ENCODE peak calls at places on chromosomes 11 and 22, in nine cellular contexts. F is ovary; M is hepatocyte; U is fibroblast of lung; S is thoracic aorta; I is spleen; H is naive thymus-derived CD4-positive, alpha-beta T cell; K is cardiac muscle cell; J is GM23248. L is an unnamed sample.
A peak's percentile ranks its signal among the peaks of the same experiment; 100 is the strongest.

GRCh38 chr11:68506908-68507307 is 46.4 kb downstream of the PPP6R3 start:
- DNase-seq in F (no peak), M (no peak), U (no peak), S (no peak), I (no peak), H (no peak), K (no peak), J (peak; percentile 18), L (no peak)

GRCh38 chr11:112366777-112367176 is 106.1 kb upstream of the PLET1 start:
- DNase-seq in F (no peak), M (no peak), U (no peak), S (no peak), I (no peak), H (no peak), K (no peak), J (peak; percentile 42), L (no peak)

GRCh38 chr11:73262851-73263495 is 9.2 kb upstream of the P2RY6 start:
- DNase-seq in F (no peak), M (no peak), U (peak; percentile 40), S (no peak), I (no peak), H (no peak), K (no peak), J (peak; percentile 77), L (no peak)

GRCh38 chr22:48369789-48370507 is 1457.7 kb downstream of the BRD1 start:
- DNase-seq in F (no peak), M (peak; percentile 81), U (no peak), S (no peak), I (peak; percentile 10), H (no peak), K (no peak), J (peak; percentile 2), L (no peak)

GRCh38 chr22:46490538-46490937 is 46.9 kb downstream of the CELSR1 start:
- DNase-seq in F (no peak), M (no peak), U (no peak), S (no peak), I (no peak), H (no peak), K (no peak), J (no peak), L (no peak)

GRCh38 chr11:11976476-11977187 is 31.8 kb downstream of the DKK3 start:
- DNase-seq in F (no peak), M (no peak), U (peak; percentile 44), S (no peak), I (no peak), H (no peak), K (no peak), J (peak; percentile 31), L (no peak)

GRCh38 chr11:11467278-11467677 is 114.2 kb upstream of the CSNK2A3 start:
- DNase-seq in F (no peak), M (no peak), U (no peak), S (no peak), I (no peak), H (no peak), K (no peak), J (no peak), L (no peak)

GRCh38 chr11:17366491-17366890 is 14.9 kb downstream of the NCR3LG1 start:
- DNase-seq in F (no peak), M (no peak), U (no peak), S (no peak), I (no peak), H (no peak), K (no peak), J (no peak), L (no peak)

GRCh38 chr11:18720086-18720810 is 5.7 kb downstream of the IGSF22 start:
- DNase-seq in F (no peak), M (peak; percentile 64), U (peak; percentile 7), S (no peak), I (no peak), H (no peak), K (no peak), J (peak; percentile 75), L (no peak)

GRCh38 chr22:44583076-44583760 is 85.2 kb upstream of the RTL6 start:
- DNase-seq in F (no peak), M (no peak), U (peak; percentile 20), S (no peak), I (peak; percentile 24), H (no peak), K (no peak), J (peak; percentile 80), L (no peak)

GRCh38 chr11:44831605-44832394 is 105.0 kb downstream of the TSPAN18 start:
- DNase-seq in F (no peak), M (no peak), U (peak; percentile 23), S (no peak), I (no peak), H (no peak), K (no peak), J (peak; percentile 27), L (no peak)

GRCh38 chr11:61921446-61921845 is 4.1 kb upstream of the RAB3IL1 start:
- DNase-seq in F (peak; percentile 14), M (no peak), U (no peak), S (no peak), I (no peak), H (no peak), K (no peak), J (no peak), L (no peak)

GRCh38 chr11:40885257-40885947 is 574.0 kb downstream of the LRRC4C start:
- DNase-seq in F (no peak), M (no peak), U (peak; percentile 3), S (no peak), I (no peak), H (no peak), K (no peak), J (no peak), L (no peak)

GRCh38 chr22:34688825-34689224 is 377.1 kb upstream of the ISX start:
- DNase-seq in F (no peak), M (no peak), U (no peak), S (no peak), I (no peak), H (no peak), K (no peak), J (no peak), L (no peak)

GRCh38 chr11:65468874-65469333 is 29.9 kb upstream of the MALAT1 start:
- DNase-seq in F (peak; percentile 58), M (peak; percentile 91), U (peak; percentile 20), S (no peak), I (peak; percentile 91), H (peak; percentile 40), K (peak; percentile 63), J (peak; percentile 52), L (peak; percentile 40)

DNA sequence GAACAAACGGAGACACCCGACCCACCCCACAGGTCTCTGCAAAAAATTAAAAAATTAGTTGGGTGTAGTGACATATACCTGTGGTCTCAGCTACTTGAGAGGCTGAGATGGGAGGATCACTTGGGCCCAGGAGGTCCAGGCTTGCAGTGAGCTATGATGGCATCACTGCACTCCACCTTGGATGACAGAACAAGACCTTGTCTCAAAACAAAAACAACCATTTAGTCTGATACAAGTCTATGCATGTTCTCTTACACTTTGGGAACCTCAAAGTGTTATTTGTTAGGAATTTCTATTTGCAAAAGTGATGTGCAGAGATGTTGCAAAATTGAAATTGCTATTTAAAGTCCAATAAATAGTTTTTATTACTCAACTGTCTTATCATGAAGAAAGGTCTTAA is 14.3 kb downstream of the ATG13 start:
- DNase-seq in F (no peak), M (no peak), U (no peak), S (no peak), I (no peak), H (no peak), K (no peak), J (no peak), L (no peak)
- H3K36me3 ChIP-seq in F (no peaks in the 10 kb centered on the region), M (no peaks in the 10 kb centered on the region), U (no peaks in the 10 kb centered on the region), S (peaks cover 14% of the 10 kb centered on the region), I (no peaks in the 10 kb centered on the region), H (no peaks in the 10 kb centered on the region), K (no peaks in the 10 kb centered on the region), J (peaks cover 20% of the 10 kb centered on the region), L (peaks cover 29% of the 10 kb centered on the region)

DNA sequence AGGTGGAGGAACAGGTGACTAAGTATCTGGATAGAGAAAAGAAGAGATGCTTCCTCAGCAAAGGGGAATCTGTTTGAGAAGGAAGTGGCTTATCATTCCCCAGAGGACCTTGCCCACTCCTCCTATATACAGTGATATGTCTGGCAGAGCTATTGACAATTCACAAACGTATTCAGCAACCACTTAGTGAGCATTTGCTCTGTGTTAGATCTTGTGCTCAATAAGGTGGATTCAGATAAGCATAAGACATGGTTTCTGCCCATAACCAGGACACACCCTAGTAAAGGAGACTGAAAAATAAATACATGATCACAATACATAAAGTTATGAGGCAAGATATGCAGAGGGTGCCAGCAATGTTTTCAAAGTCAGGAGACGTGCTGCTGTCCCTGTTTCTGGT is 1.4 kb downstream of the TMEM9B start:
- DNase-seq in F (no peak), M (no peak), U (no peak), S (no peak), I (no peak), H (no peak), K (no peak), J (peak; percentile 17), L (no peak)
- H3K27ac ChIP-seq in F (no peak overlapping the region), M (peak overlapping the region; percentile 97), U (no peak overlapping the region), S (peak overlapping the region; percentile 21), I (no peak overlapping the region), H (peak overlapping the region; percentile 92), K (peak overlapping the region; percentile 88), J (no peak overlapping the region), L (no peak overlapping the region)

DNA sequence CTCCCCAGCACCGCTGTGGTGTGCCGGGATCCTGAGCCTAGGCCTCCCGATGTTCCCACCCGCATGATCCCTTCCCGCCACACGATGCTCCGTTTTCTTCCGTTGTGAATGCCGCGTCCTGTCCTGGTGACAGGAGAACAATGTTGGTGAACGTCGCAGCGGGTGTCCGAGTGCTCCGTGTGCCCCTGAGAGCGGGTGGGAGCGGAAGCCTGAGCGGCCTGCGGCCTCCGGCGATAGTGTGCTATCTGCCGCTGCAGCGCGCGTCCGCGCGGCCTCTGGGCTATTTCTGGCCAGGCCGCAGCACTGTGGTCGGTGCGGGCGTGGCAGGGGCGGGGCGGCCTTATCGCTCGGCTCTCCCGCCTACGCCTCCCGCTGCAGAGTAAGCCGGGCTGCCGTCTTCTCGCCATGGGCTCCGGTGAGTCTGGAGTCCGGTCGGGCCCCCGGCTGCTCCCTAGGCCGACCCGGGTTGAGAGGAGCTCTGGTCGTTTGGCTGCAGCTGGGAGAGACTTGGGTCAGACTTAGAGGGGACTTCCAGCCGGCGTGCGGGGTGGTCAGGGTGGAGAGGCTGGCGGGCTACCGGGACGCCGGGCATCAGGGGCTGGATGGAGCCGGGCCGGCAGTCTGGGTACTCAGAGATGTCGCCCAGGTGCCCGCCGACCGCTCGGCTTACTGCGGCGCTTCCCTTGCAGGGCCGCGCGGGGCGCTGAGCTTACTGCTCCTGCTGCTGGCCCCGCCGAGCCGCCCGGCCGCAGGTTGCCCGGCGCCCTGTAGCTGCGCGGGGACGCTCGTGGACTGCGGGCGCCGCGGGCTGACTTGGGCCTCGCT is at the start of gene GP1BB:
- DNase-seq in F (no peak), M (peak; percentile 72), U (peak; percentile 54), S (no peak), I (no peak), H (no peak), K (peak; percentile 90), J (no peak), L (no peak)
- H3K36me3 ChIP-seq in F (no peaks in the 10 kb centered on the region), M (no peaks in the 10 kb centered on the region), U (no peaks in the 10 kb centered on the region), S (peaks cover 18% of the 10 kb centered on the region), I (no peaks in the 10 kb centered on the region), H (no peaks in the 10 kb centered on the region), K (no peaks in the 10 kb centered on the region), J (no peaks in the 10 kb centered on the region), L (no peaks in the 10 kb centered on the region)

DNA sequence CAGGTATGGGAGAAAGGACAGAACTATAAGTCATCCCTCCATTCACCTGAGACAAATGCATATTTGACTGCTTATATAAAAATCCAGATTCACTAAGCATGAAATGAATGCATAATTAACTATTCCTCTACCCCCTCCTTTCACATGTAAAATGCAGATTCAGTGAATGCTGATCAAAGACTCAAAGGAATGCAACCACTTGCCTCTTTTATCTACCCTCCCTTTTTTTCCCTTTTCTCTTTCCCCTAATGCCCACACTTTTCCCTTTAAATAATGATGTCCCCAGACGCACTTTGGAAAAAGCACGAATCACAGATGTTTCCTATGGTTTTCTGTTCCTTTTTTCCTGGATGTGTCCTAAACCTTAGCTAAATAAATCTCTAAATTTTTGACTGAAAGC is 4.5 kb upstream of the PLAAT4 start:
- DNase-seq in F (no peak), M (no peak), U (peak; percentile 37), S (no peak), I (no peak), H (no peak), K (no peak), J (no peak), L (no peak)
- H3K27ac ChIP-seq in F (no peak overlapping the region), M (peak overlapping the region; percentile 92), U (no peak overlapping the region), S (peak overlapping the region; percentile 56), I (no peak overlapping the region), H (peak overlapping the region; percentile 52), K (no peak overlapping the region), J (no peak overlapping the region), L (peak overlapping the region; percentile 42)